ENCODE peak calls at places on chromosomes 2 and 18, in seven cellular contexts. One of them, this sample, is unnamed. For H3K4me1 and H3K27me3, the result is how much of the 10 kb centered on the place peaks cover.

GRCh38 chr2:44771510-44771909 is 170.0 kb upstream of the SIX3 start:
- DNase-seq in vagina: no peak
- DNase-seq in mammary epithelial cell: no peak
- DNase-seq in heart left ventricle: no peak
- DNase-seq in NT2/D1: no peak
- DNase-seq in thoracic aorta: no peak
- DNase-seq in cardiac muscle cell: no peak
- DNase-seq in this sample: no peak

GRCh38 chr2:219997341-219997851 is 370.0 kb downstream of the SLC4A3 start:
- DNase-seq in vagina: no peak
- DNase-seq in mammary epithelial cell: peak
- DNase-seq in heart left ventricle: peak
- DNase-seq in NT2/D1: peak
- DNase-seq in thoracic aorta: no peak
- DNase-seq in cardiac muscle cell: peak
- DNase-seq in this sample: peak

GRCh38 chr2:133734699-133735098 is 166.4 kb upstream of the NCKAP5 start:
- DNase-seq in vagina: no peak
- DNase-seq in mammary epithelial cell: no peak
- DNase-seq in heart left ventricle: no peak
- DNase-seq in NT2/D1: no peak
- DNase-seq in thoracic aorta: no peak
- DNase-seq in cardiac muscle cell: no peak
- DNase-seq in this sample: no peak

GRCh38 chr18:35683021-35683420 is 101.5 kb downstream of the GALNT1 start:
- DNase-seq in vagina: no peak
- DNase-seq in mammary epithelial cell: no peak
- DNase-seq in heart left ventricle: no peak
- DNase-seq in NT2/D1: no peak
- DNase-seq in thoracic aorta: no peak
- DNase-seq in cardiac muscle cell: no peak
- DNase-seq in this sample: no peak

GRCh38 chr18:47397671-47398319 is 146.3 kb upstream of the SKOR2 start:
- DNase-seq in vagina: no peak
- DNase-seq in mammary epithelial cell: no peak
- DNase-seq in heart left ventricle: no peak
- DNase-seq in NT2/D1: peak
- DNase-seq in thoracic aorta: no peak
- DNase-seq in cardiac muscle cell: no peak
- DNase-seq in this sample: peak

GRCh38 chr18:46422552-46423055 is 234.4 kb downstream of the LOXHD1 start:
- DNase-seq in vagina: peak
- DNase-seq in mammary epithelial cell: no peak
- DNase-seq in heart left ventricle: no peak
- DNase-seq in NT2/D1: no peak
- DNase-seq in thoracic aorta: no peak
- DNase-seq in cardiac muscle cell: no peak
- DNase-seq in this sample: no peak

GRCh38 chr2:139518276-139518675 is 738.1 kb upstream of the NXPH2 start:
- DNase-seq in vagina: no peak
- DNase-seq in mammary epithelial cell: no peak
- DNase-seq in heart left ventricle: no peak
- DNase-seq in NT2/D1: no peak
- DNase-seq in thoracic aorta: no peak
- DNase-seq in cardiac muscle cell: no peak
- DNase-seq in this sample: no peak

GRCh38 chr2:60380411-60380810 is 173.0 kb downstream of the BCL11A start:
- DNase-seq in vagina: no peak
- DNase-seq in mammary epithelial cell: no peak
- DNase-seq in heart left ventricle: no peak
- DNase-seq in NT2/D1: no peak
- DNase-seq in thoracic aorta: no peak
- DNase-seq in cardiac muscle cell: no peak
- DNase-seq in this sample: no peak

GRCh38 chr2:167759531-167759930 is 487.9 kb downstream of the STK39 start:
- DNase-seq in vagina: no peak
- DNase-seq in mammary epithelial cell: no peak
- DNase-seq in heart left ventricle: no peak
- DNase-seq in NT2/D1: no peak
- DNase-seq in thoracic aorta: no peak
- DNase-seq in cardiac muscle cell: no peak
- DNase-seq in this sample: no peak

GRCh38 chr2:86794866-86795265 is 4.2 kb upstream of the CD8A start:
- DNase-seq in vagina: no peak
- DNase-seq in mammary epithelial cell: no peak
- DNase-seq in heart left ventricle: no peak
- DNase-seq in NT2/D1: no peak
- DNase-seq in thoracic aorta: no peak
- DNase-seq in cardiac muscle cell: no peak
- DNase-seq in this sample: no peak

GRCh38 chr2:232623768-232624553 is 9.4 kb upstream of the EFHD1 start:
- DNase-seq in vagina: no peak
- DNase-seq in mammary epithelial cell: no peak
- DNase-seq in heart left ventricle: no peak
- DNase-seq in NT2/D1: no peak
- DNase-seq in thoracic aorta: no peak
- DNase-seq in cardiac muscle cell: no peak
- DNase-seq in this sample: no peak

GRCh38 chr2:204670124-204670523 is 124.8 kb downstream of the PARD3B start:
- DNase-seq in vagina: no peak
- DNase-seq in mammary epithelial cell: no peak
- DNase-seq in heart left ventricle: no peak
- DNase-seq in NT2/D1: no peak
- DNase-seq in thoracic aorta: no peak
- DNase-seq in cardiac muscle cell: no peak
- DNase-seq in this sample: no peak

GRCh38 chr2:214801068-214801467 is 8.4 kb downstream of the BARD1 start:
- DNase-seq in vagina: no peak
- DNase-seq in mammary epithelial cell: no peak
- DNase-seq in heart left ventricle: no peak
- DNase-seq in NT2/D1: no peak
- DNase-seq in thoracic aorta: no peak
- DNase-seq in cardiac muscle cell: no peak
- DNase-seq in this sample: no peak

GRCh38 chr2:214796901-214797300 is 12.6 kb downstream of the BARD1 start:
- DNase-seq in vagina: no peak
- DNase-seq in mammary epithelial cell: no peak
- DNase-seq in heart left ventricle: no peak
- DNase-seq in NT2/D1: no peak
- DNase-seq in thoracic aorta: no peak
- DNase-seq in cardiac muscle cell: no peak
- DNase-seq in this sample: no peak

GRCh38 chr2:214801768-214802397 is 7.6 kb downstream of the BARD1 start:
- DNase-seq in vagina: no peak
- DNase-seq in mammary epithelial cell: no peak
- DNase-seq in heart left ventricle: no peak
- DNase-seq in NT2/D1: no peak
- DNase-seq in thoracic aorta: no peak
- DNase-seq in cardiac muscle cell: no peak
- DNase-seq in this sample: no peak

GRCh38 chr2:214800180-214800579 is 9.3 kb downstream of the BARD1 start:
- DNase-seq in vagina: no peak
- DNase-seq in mammary epithelial cell: no peak
- DNase-seq in heart left ventricle: no peak
- DNase-seq in NT2/D1: no peak
- DNase-seq in thoracic aorta: no peak
- DNase-seq in cardiac muscle cell: no peak
- DNase-seq in this sample: no peak
- H3K4me1 ChIP-seq in vagina: under half
- H3K4me1 ChIP-seq in mammary epithelial cell: under half
- H3K4me1 ChIP-seq in heart left ventricle: under half
- H3K4me1 ChIP-seq in NT2/D1: under half
- H3K4me1 ChIP-seq in thoracic aorta: under half
- H3K4me1 ChIP-seq in cardiac muscle cell: under half
- H3K4me1 ChIP-seq in this sample: under half

DNA sequence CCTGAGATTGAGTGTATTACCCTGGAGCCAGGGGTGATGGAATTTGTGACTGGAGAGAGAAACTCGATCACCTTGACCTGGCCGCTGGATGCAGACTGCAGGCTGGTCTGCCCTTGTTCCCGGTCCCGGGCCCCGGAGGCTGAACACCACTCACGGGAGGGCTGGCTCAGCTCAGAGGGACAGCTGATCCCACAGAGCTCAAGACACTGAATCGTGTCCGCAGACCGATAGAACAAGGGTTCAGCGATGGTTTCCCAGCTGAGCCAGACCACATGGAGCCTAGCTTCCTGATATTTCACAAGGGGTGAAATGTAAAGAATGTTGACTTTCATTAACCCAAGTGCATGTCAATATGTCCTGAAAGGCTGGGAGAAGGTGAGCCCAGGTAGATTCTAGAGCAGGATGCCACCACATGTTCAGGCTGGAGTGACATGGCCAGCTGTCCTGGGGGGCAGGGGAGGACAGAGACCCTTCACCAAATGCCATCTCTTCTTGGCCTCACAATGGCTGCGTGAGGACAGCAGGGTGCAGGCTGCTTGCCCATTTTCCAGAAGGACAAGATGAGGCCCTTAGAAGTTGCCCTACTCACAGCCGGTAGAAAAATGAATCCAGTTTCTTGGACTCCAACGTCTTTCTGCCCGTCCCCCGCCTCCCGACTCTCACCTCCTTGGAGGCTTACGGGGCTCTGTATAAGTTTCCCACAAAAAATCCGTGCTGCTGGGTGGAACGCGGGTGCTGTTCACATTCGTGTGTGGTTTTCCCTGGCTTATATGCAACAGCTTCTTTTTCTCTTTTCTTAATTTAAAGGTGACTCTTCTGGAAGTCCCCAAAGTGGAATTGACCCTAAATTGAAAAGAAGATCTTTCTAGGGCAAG is 50.9 kb downstream of the DDX1 start:
- DNase-seq in vagina: peak
- DNase-seq in mammary epithelial cell: no peak
- DNase-seq in heart left ventricle: no peak
- DNase-seq in NT2/D1: no peak
- DNase-seq in thoracic aorta: no peak
- DNase-seq in cardiac muscle cell: no peak
- DNase-seq in this sample: no peak
- H3K27me3 ChIP-seq in vagina: under half
- H3K27me3 ChIP-seq in mammary epithelial cell: under half
- H3K27me3 ChIP-seq in heart left ventricle: under half
- H3K27me3 ChIP-seq in NT2/D1: under half
- H3K27me3 ChIP-seq in thoracic aorta: under half
- H3K27me3 ChIP-seq in cardiac muscle cell: under half
- H3K27me3 ChIP-seq in this sample: under half

GRCh38 chr2:127704641-127705243 is 3.4 kb downstream of the SFT2D3 start:
- DNase-seq in vagina: no peak
- DNase-seq in mammary epithelial cell: no peak
- DNase-seq in heart left ventricle: no peak
- DNase-seq in NT2/D1: no peak
- DNase-seq in thoracic aorta: no peak
- DNase-seq in cardiac muscle cell: no peak
- DNase-seq in this sample: no peak

GRCh38 chr2:127709336-127709735 is 8.0 kb downstream of the SFT2D3 start:
- DNase-seq in vagina: no peak
- DNase-seq in mammary epithelial cell: no peak
- DNase-seq in heart left ventricle: no peak
- DNase-seq in NT2/D1: no peak
- DNase-seq in thoracic aorta: no peak
- DNase-seq in cardiac muscle cell: no peak
- DNase-seq in this sample: no peak

GRCh38 chr2:127707890-127708648 is 6.8 kb downstream of the SFT2D3 start:
- DNase-seq in vagina: no peak
- DNase-seq in mammary epithelial cell: peak
- DNase-seq in heart left ventricle: no peak
- DNase-seq in NT2/D1: no peak
- DNase-seq in thoracic aorta: no peak
- DNase-seq in cardiac muscle cell: no peak
- DNase-seq in this sample: no peak

GRCh38 chr2:127705281-127706065 is 4.2 kb downstream of the SFT2D3 start:
- DNase-seq in vagina: no peak
- DNase-seq in mammary epithelial cell: no peak
- DNase-seq in heart left ventricle: no peak
- DNase-seq in NT2/D1: no peak
- DNase-seq in thoracic aorta: no peak
- DNase-seq in cardiac muscle cell: no peak
- DNase-seq in this sample: no peak

DNA sequence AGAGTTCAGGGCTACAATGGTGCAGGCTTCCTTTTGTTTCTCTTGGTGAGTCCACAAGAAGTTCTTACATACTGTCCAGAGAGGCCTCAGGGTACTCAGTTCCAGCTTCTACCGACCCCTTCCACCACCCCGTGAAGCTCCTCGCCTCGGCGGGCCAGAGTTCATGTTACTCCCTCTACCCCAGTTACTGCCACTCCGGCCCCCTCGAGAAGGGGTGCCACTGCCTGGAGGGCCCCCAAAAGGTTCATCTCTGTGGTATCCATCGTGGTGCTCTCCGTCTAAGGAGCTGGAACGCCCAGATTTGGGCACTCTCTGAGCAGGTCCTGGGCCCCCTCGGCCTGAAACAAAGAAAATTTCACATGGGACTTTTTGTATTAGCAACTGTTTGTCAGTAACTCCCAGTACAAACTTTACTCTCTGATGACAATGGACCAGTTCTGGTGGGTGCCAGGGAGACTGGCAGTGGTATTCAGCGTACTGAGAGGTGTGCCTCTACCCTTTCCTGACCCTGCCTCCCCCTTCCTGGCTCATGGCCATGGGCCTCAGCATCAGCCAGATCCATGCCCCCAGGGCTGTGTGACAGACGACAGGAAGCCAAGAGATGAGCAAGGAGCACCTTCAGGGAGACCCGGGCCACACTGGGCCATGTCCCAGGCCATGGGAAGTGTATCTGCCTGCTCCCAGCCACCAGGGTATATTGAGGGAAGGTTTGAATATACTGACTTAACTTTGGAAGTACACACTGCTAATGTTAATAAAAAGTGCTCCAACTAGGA is 5.1 kb downstream of the SFT2D3 start:
- DNase-seq in vagina: no peak
- DNase-seq in mammary epithelial cell: no peak
- DNase-seq in heart left ventricle: no peak
- DNase-seq in NT2/D1: no peak
- DNase-seq in thoracic aorta: no peak
- DNase-seq in cardiac muscle cell: no peak
- DNase-seq in this sample: no peak
- H3K4me1 ChIP-seq in vagina: under half
- H3K4me1 ChIP-seq in mammary epithelial cell: under half
- H3K4me1 ChIP-seq in heart left ventricle: under half
- H3K4me1 ChIP-seq in NT2/D1: under half
- H3K4me1 ChIP-seq in thoracic aorta: under half
- H3K4me1 ChIP-seq in cardiac muscle cell: under half
- H3K4me1 ChIP-seq in this sample: under half

DNA sequence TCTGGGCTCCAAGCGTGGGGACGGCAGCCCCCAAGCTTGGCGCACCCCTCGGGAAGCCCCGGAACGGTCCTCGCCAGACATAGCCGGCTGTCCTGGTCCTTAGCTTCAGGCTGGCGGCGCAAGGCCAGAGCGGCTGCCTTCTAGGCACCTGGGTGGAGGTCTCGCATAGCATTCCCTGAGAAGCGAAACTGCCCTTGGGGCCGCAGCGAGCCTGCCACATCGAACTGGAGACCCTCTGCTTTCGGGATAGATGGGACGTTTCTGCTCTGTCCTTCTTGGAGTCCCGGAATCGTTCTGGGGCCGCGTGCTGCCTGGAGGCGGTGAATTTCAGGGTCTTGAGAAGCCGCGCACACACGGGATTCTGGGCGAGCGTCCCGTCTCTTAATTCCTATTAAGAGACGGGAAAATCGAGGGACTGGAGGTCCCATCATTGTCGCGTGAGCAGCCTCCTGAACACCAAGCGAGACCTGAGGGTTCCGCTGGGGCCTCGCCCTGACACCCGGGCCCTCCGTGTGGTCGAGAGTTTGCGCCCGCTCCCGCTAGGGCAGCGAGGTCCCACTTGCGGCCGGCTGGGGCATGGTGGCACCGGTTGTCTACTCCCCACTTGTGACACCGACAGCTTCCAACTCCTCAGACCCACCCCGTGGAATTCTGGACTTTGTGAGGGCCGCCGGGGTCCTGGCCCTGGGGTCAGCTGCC is 9.7 kb upstream of the EN1 start:
- DNase-seq in vagina: no peak
- DNase-seq in mammary epithelial cell: no peak
- DNase-seq in heart left ventricle: no peak
- DNase-seq in NT2/D1: no peak
- DNase-seq in thoracic aorta: no peak
- DNase-seq in cardiac muscle cell: no peak
- DNase-seq in this sample: no peak
- H3K27me3 ChIP-seq in vagina: under half
- H3K27me3 ChIP-seq in mammary epithelial cell: half or more
- H3K27me3 ChIP-seq in heart left ventricle: half or more
- H3K27me3 ChIP-seq in NT2/D1: half or more
- H3K27me3 ChIP-seq in thoracic aorta: under half
- H3K27me3 ChIP-seq in cardiac muscle cell: half or more
- H3K27me3 ChIP-seq in this sample: half or more

This sample was measured in iPS DF 6.9.